ENCODE peak calls at places on chromosomes 3 and 15, in eight cellular contexts. S is T-helper 9 cell, Z is H54, L is GM10248, R is Caki2, W is fibroblast of lung, I is NCI-H446, K is NCI-H2081. B is an unnamed sample.

GRCh38 chr15:27842526-27842925 is 256.6 kb downstream of the OCA2 start:
- DNase-seq in L (no peak), S (no peak), R (no peak), K (no peak), W (no peak), Z (no peak), I (no peak), B (no peak)

GRCh38 chr3:25945836-25946235 is 155.9 kb downstream of the OXSM start:
- DNase-seq in L (no peak), I (no peak), R (no peak), K (no peak), W (no peak), S (no peak), Z (no peak), B (no peak)

GRCh38 chr15:47675735-47676134 is 41.6 kb upstream of the SEMA6D start:
- DNase-seq in K (no peak), R (no peak), L (no peak), I (no peak), S (no peak), Z (no peak), W (no peak), B (no peak)

GRCh38 chr15:70420421-70421196 is 322.9 kb upstream of the TLE3 start:
- DNase-seq in Z (no peak), S (no peak), I (no peak), R (no peak), K (no peak), L (no peak), W (no peak), B (no peak)

GRCh38 chr3:23325466-23326065 is 122.4 kb downstream of the UBE2E2 start:
- DNase-seq in L (no peak), I (no peak), K (no peak), Z (no peak), S (no peak), R (no peak), W (no peak), B (no peak)

GRCh38 chr3:126394179-126394976 is at the start of gene CFAP100:
- DNase-seq in Z (no peak), K (no peak), W (peak; percentile 32), I (no peak), S (no peak), R (no peak), L (no peak), B (no peak)

GRCh38 chr3:150265305-150265704 is 142.8 kb upstream of the TSC22D2 start:
- DNase-seq in K (no peak), S (no peak), R (no peak), W (no peak), I (no peak), L (no peak), Z (no peak), B (no peak)

GRCh38 chr3:9915252-9916141 is 1.4 kb upstream of the IL17RC start:
- DNase-seq in R (no peak), S (peak; percentile 15), Z (no peak), I (no peak), W (peak; percentile 59), K (no peak), L (no peak), B (peak; percentile 51)

GRCh38 chr3:119524931-119525662 is 26.8 kb downstream of the TIMMDC1 start:
- DNase-seq in Z (no peak), W (peak; percentile 38), S (no peak), K (no peak), R (peak; percentile 11), I (no peak), L (no peak), B (peak; percentile 19)

GRCh38 chr3:9339750-9340449 is 23.0 kb upstream of the THUMPD3 start:
- DNase-seq in S (no peak), W (peak; percentile 45), K (no peak), L (no peak), I (no peak), Z (no peak), R (peak; percentile 13), B (no peak)

GRCh38 chr3:190697901-190698300 is 164.6 kb downstream of the GMNC start:
- DNase-seq in Z (no peak), R (peak; percentile 6), I (no peak), L (no peak), W (peak; percentile 49), K (no peak), S (no peak), B (no peak)

GRCh38 chr15:78097667-78098066 is 5.3 kb downstream of the SH2D7 start:
- DNase-seq in S (no peak), Z (no peak), I (no peak), R (no peak), L (no peak), K (no peak), W (no peak), B (no peak)

GRCh38 chr3:13193320-13194284 is 120.4 kb upstream of the IQSEC1 start:
- DNase-seq in S (no peak), R (no peak), W (no peak), K (no peak), L (no peak), Z (peak; percentile 68), I (no peak), B (no peak)

GRCh38 chr15:39502048-39502447 is 78.8 kb upstream of the THBS1 start:
- DNase-seq in Z (no peak), R (no peak), S (no peak), W (no peak), K (no peak), L (no peak), I (no peak), B (no peak)

GRCh38 chr3:172209333-172210321 is 170.2 kb downstream of the FNDC3B start:
- DNase-seq in Z (no peak), W (no peak), I (no peak), L (no peak), S (no peak), R (no peak), K (no peak), B (peak; percentile 80)

GRCh38 chr3:142263126-142263525 is 37.7 kb upstream of the GK5 start:
- DNase-seq in L (no peak), Z (no peak), R (no peak), W (no peak), K (no peak), S (no peak), I (no peak), B (no peak)

GRCh38 chr3:60086811-60087210 is 1037.0 kb upstream of the CFAP20DC start:
- DNase-seq in L (peak; percentile 15), W (peak; percentile 58), R (no peak), Z (peak; percentile 26), S (no peak), I (no peak), K (no peak), B (peak; percentile 22)

GRCh38 chr3:2823016-2823415 is 287.2 kb downstream of the IL5RA start:
- DNase-seq in S (no peak), K (no peak), W (no peak), Z (no peak), R (no peak), L (no peak), I (no peak), B (no peak)

GRCh38 chr15:36415643-36416042 is 163.8 kb upstream of the CDIN1 start:
- DNase-seq in S (no peak), I (no peak), L (no peak), W (peak; percentile 24), Z (no peak), R (no peak), K (no peak), B (no peak)

GRCh38 chr15:64693134-64693533 is 82.3 kb downstream of the RBPMS2 start:
- DNase-seq in I (no peak), Z (peak; percentile 20), K (no peak), R (no peak), W (peak; percentile 93), S (no peak), L (no peak), B (no peak)

GRCh38 chr3:48685293-48685602 is 467 bp downstream of the NCKIPSD start:
- DNase-seq in I (no peak), Z (no peak), K (no peak), R (no peak), S (no peak), L (no peak), W (no peak), B (no peak)

GRCh38 chr15:21261965-21262850 is 178.1 kb downstream of the POTEB3 start:
- DNase-seq in Z (no peak), R (no peak), L (peak; percentile 13), S (no peak), I (no peak), K (no peak), W (no peak), B (no peak)

GRCh38 chr15:69573815-69574472 is 121.3 kb downstream of the RPLP1 start:
- DNase-seq in I (no peak), Z (no peak), S (no peak), R (no peak), L (peak; percentile 43), W (no peak), K (no peak), B (no peak)